ENCODE peak calls at places on chromosomes 16 and 17, in six cellular contexts. One of them, this sample, is unnamed.

GRCh38 chr17:54945246-54945645 is 23.2 kb downstream of the COX11 start:
- DNase-seq in GM12878: no peak
- DNase-seq in HepG2: no peak
- DNase-seq in HCT116: no peak
- DNase-seq in SK-N-SH: no peak
- DNase-seq in K562: no peak
- DNase-seq in this sample: no peak

GRCh38 chr17:231966-232807 is 50.7 kb upstream of the DOC2B start:
- DNase-seq in HCT116: no peak
- DNase-seq in K562: no peak
- DNase-seq in GM12878: no peak
- DNase-seq in HepG2: no peak
- DNase-seq in SK-N-SH: peak
- DNase-seq in this sample: no peak

GRCh38 chr16:50526249-50526648 is 21.9 kb upstream of the NKD1 start:
- DNase-seq in HCT116: no peak
- DNase-seq in GM12878: no peak
- DNase-seq in SK-N-SH: no peak
- DNase-seq in K562: no peak
- DNase-seq in HepG2: no peak
- DNase-seq in this sample: no peak

GRCh38 chr17:27612160-27612767 is 18.7 kb upstream of the LGALS9 start:
- DNase-seq in SK-N-SH: no peak
- DNase-seq in GM12878: no peak
- DNase-seq in K562: no peak
- DNase-seq in HCT116: no peak
- DNase-seq in HepG2: no peak
- DNase-seq in this sample: no peak

GRCh38 chr16:86740817-86741799 is 162.8 kb downstream of the FOXL1 start:
- DNase-seq in GM12878: no peak
- DNase-seq in HepG2: peak
- DNase-seq in K562: no peak
- DNase-seq in SK-N-SH: no peak
- DNase-seq in HCT116: no peak
- DNase-seq in this sample: peak

GRCh38 chr17:42782402-42783061 is 2.1 kb downstream of the WNK4 start:
- DNase-seq in HCT116: no peak
- DNase-seq in GM12878: no peak
- DNase-seq in HepG2: peak
- DNase-seq in K562: no peak
- DNase-seq in SK-N-SH: no peak
- DNase-seq in this sample: no peak

GRCh38 chr16:48232459-48233040 is 11.6 kb upstream of the LONP2 start:
- DNase-seq in HCT116: no peak
- DNase-seq in HepG2: no peak
- DNase-seq in SK-N-SH: no peak
- DNase-seq in GM12878: no peak
- DNase-seq in K562: no peak
- DNase-seq in this sample: no peak

GRCh38 chr16:64621616-64622015 is 500.2 kb downstream of the CDH11 start:
- DNase-seq in SK-N-SH: no peak
- DNase-seq in HCT116: no peak
- DNase-seq in K562: no peak
- DNase-seq in GM12878: no peak
- DNase-seq in HepG2: no peak
- DNase-seq in this sample: no peak

GRCh38 chr17:59277031-59277430 is 54.4 kb upstream of the YPEL2 start:
- DNase-seq in SK-N-SH: no peak
- DNase-seq in GM12878: peak
- DNase-seq in K562: no peak
- DNase-seq in HCT116: no peak
- DNase-seq in HepG2: no peak
- DNase-seq in this sample: no peak

GRCh38 chr17:48074322-48075054 is 26.3 kb downstream of the NFE2L1 start:
- DNase-seq in K562: peak
- DNase-seq in HepG2: peak
- DNase-seq in SK-N-SH: peak
- DNase-seq in HCT116: peak
- DNase-seq in GM12878: no peak
- DNase-seq in this sample: peak

GRCh38 chr17:66654341-66654740 is 180.6 kb upstream of the CACNG5 start:
- DNase-seq in SK-N-SH: no peak
- DNase-seq in HCT116: no peak
- DNase-seq in HepG2: no peak
- DNase-seq in GM12878: no peak
- DNase-seq in K562: no peak
- DNase-seq in this sample: no peak

GRCh38 chr17:80512233-80512632 is 32.4 kb upstream of the RPTOR start:
- DNase-seq in HepG2: no peak
- DNase-seq in K562: no peak
- DNase-seq in HCT116: no peak
- DNase-seq in SK-N-SH: no peak
- DNase-seq in GM12878: no peak
- DNase-seq in this sample: no peak

GRCh38 chr17:17055286-17056166 is 13.3 kb downstream of the MPRIP start:
- DNase-seq in GM12878: no peak
- DNase-seq in HCT116: no peak
- DNase-seq in SK-N-SH: no peak
- DNase-seq in HepG2: no peak
- DNase-seq in K562: no peak
- DNase-seq in this sample: no peak

GRCh38 chr17:6641374-6641818 is 536 bp downstream of the TXNDC17 start:
- DNase-seq in SK-N-SH: no peak
- DNase-seq in HCT116: no peak
- DNase-seq in HepG2: no peak
- DNase-seq in K562: peak
- DNase-seq in GM12878: no peak
- DNase-seq in this sample: no peak

GRCh38 chr17:76866774-76867577 is 1.2 kb upstream of the MGAT5B start:
- DNase-seq in GM12878: no peak
- DNase-seq in K562: no peak
- DNase-seq in HepG2: no peak
- DNase-seq in SK-N-SH: no peak
- DNase-seq in HCT116: no peak
- DNase-seq in this sample: no peak

GRCh38 chr16:72013389-72013788 is 4.8 kb downstream of the DHODH start:
- DNase-seq in HCT116: no peak
- DNase-seq in HepG2: no peak
- DNase-seq in K562: peak
- DNase-seq in SK-N-SH: no peak
- DNase-seq in GM12878: no peak
- DNase-seq in this sample: no peak

GRCh38 chr16:3857189-3858013 is 23.1 kb downstream of the CREBBP start:
- DNase-seq in HCT116: no peak
- DNase-seq in K562: no peak
- DNase-seq in HepG2: peak
- DNase-seq in SK-N-SH: no peak
- DNase-seq in GM12878: peak
- DNase-seq in this sample: no peak

GRCh38 chr16:84360170-84360569 is 8.2 kb upstream of the ATP2C2 start:
- DNase-seq in HepG2: no peak
- DNase-seq in SK-N-SH: no peak
- DNase-seq in HCT116: no peak
- DNase-seq in K562: no peak
- DNase-seq in GM12878: no peak
- DNase-seq in this sample: no peak

GRCh38 chr17:57697197-57697596 is 47.9 kb downstream of the CCDC182 start:
- DNase-seq in HepG2: no peak
- DNase-seq in K562: no peak
- DNase-seq in GM12878: no peak
- DNase-seq in SK-N-SH: no peak
- DNase-seq in HCT116: no peak
- DNase-seq in this sample: no peak

GRCh38 chr16:49027420-49027819 is 254.2 kb downstream of the CBLN1 start:
- DNase-seq in GM12878: no peak
- DNase-seq in K562: no peak
- DNase-seq in HepG2: no peak
- DNase-seq in SK-N-SH: no peak
- DNase-seq in HCT116: no peak
- DNase-seq in this sample: no peak

GRCh38 chr17:1573932-1574696 is 11.5 kb upstream of the PITPNA start:
- DNase-seq in HCT116: peak
- DNase-seq in K562: peak
- DNase-seq in SK-N-SH: peak
- DNase-seq in HepG2: peak
- DNase-seq in GM12878: no peak
- DNase-seq in this sample: peak

GRCh38 chr17:39903158-39903884 is 15.1 kb downstream of the GSDMB start:
- DNase-seq in HCT116: no peak
- DNase-seq in K562: peak
- DNase-seq in GM12878: no peak
- DNase-seq in SK-N-SH: no peak
- DNase-seq in HepG2: no peak
- DNase-seq in this sample: no peak

GRCh38 chr17:63826468-63827001 is 696 bp upstream of the PSMC5 start:
- DNase-seq in HCT116: no peak
- DNase-seq in GM12878: no peak
- DNase-seq in SK-N-SH: peak
- DNase-seq in HepG2: no peak
- DNase-seq in K562: peak
- DNase-seq in this sample: no peak

GRCh38 chr16:30977502-30977901 is 7.5 kb upstream of the HSD3B7 start:
- DNase-seq in SK-N-SH: peak
- DNase-seq in K562: peak
- DNase-seq in HepG2: no peak
- DNase-seq in HCT116: no peak
- DNase-seq in GM12878: no peak
- DNase-seq in this sample: no peak

GRCh38 chr17:19676901-19677300 is 28.4 kb downstream of the ALDH3A2 start:
- DNase-seq in K562: no peak
- DNase-seq in GM12878: no peak
- DNase-seq in SK-N-SH: no peak
- DNase-seq in HepG2: no peak
- DNase-seq in HCT116: no peak
- DNase-seq in this sample: no peak

GRCh38 chr16:88781140-88782077 is 3.6 kb downstream of the PIEZO1 start:
- DNase-seq in K562: peak
- DNase-seq in HepG2: no peak
- DNase-seq in HCT116: no peak
- DNase-seq in SK-N-SH: no peak
- DNase-seq in GM12878: no peak
- DNase-seq in this sample: no peak

GRCh38 chr16:55452996-55453395 is 26.0 kb upstream of the MMP2 start:
- DNase-seq in HepG2: no peak
- DNase-seq in GM12878: no peak
- DNase-seq in HCT116: no peak
- DNase-seq in K562: no peak
- DNase-seq in SK-N-SH: no peak
- DNase-seq in this sample: no peak
- TF ChIP-seq SIN3A in HepG2: no peak
- TF ChIP-seq SIN3A in GM12878: no peak
- TF ChIP-seq SIN3A in HCT116: no peak
- TF ChIP-seq SIN3A in K562: no peak
- TF ChIP-seq SIN3A in SK-N-SH: no peak
- TF ChIP-seq SIN3A in this sample: no peak

DNA sequence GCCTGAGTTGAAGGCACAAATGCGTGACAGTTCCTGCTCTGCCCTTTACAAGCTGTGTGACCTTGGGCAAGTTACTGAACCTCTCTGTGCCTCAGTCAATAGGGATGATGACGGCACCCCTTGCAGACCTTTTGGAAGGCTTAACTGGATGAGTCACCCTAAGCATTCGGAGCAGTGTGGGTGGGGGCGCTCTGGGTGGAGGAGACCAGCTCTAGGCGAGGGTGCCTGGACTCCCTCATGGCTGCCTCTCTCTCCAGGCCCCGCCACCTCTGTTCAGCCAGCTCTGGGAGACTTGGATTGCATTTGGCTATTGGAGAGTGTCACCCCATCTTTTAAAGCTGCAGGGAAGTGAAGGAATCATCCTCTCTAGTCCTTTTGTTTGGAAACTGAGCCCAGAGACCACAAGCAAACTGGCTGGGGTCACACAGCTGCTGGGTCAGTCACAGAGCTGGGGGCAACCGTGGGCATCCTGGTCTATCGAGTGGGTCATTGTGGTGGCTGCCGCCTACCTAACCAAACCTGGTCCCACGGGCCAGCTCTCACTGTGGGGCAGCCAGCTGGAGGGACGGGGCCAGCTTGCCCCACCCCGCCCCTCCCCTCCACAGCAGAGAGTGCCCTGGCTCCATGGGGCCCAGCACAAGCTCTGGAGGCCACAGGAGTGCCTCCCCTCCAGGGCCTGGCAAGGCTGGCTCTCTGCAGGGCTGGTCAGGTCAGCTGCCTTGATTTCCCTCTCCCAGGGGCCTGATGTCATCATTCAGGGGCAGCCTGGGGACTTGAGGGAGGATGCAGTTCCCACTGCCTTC is 20.2 kb upstream of the GSE1 start:
- DNase-seq in K562: peak
- DNase-seq in HCT116: no peak
- DNase-seq in HepG2: no peak
- DNase-seq in SK-N-SH: no peak
- DNase-seq in GM12878: no peak
- DNase-seq in this sample: no peak
- TF ChIP-seq REST in K562: no peak
- TF ChIP-seq REST in HCT116: no peak
- TF ChIP-seq REST in HepG2: no peak
- TF ChIP-seq REST in SK-N-SH: no peak
- TF ChIP-seq REST in GM12878: no peak
- TF ChIP-seq REST in this sample: no peak

GRCh38 chr16:79845734-79846135 is 245.2 kb upstream of the MAF start:
- DNase-seq in HCT116: no peak
- DNase-seq in K562: peak
- DNase-seq in SK-N-SH: no peak
- DNase-seq in HepG2: no peak
- DNase-seq in GM12878: no peak
- DNase-seq in this sample: no peak
- TF ChIP-seq SIN3A in HCT116: no peak
- TF ChIP-seq SIN3A in K562: no peak
- TF ChIP-seq SIN3A in SK-N-SH: no peak
- TF ChIP-seq SIN3A in HepG2: no peak
- TF ChIP-seq SIN3A in GM12878: no peak
- TF ChIP-seq SIN3A in this sample: no peak

DNA sequence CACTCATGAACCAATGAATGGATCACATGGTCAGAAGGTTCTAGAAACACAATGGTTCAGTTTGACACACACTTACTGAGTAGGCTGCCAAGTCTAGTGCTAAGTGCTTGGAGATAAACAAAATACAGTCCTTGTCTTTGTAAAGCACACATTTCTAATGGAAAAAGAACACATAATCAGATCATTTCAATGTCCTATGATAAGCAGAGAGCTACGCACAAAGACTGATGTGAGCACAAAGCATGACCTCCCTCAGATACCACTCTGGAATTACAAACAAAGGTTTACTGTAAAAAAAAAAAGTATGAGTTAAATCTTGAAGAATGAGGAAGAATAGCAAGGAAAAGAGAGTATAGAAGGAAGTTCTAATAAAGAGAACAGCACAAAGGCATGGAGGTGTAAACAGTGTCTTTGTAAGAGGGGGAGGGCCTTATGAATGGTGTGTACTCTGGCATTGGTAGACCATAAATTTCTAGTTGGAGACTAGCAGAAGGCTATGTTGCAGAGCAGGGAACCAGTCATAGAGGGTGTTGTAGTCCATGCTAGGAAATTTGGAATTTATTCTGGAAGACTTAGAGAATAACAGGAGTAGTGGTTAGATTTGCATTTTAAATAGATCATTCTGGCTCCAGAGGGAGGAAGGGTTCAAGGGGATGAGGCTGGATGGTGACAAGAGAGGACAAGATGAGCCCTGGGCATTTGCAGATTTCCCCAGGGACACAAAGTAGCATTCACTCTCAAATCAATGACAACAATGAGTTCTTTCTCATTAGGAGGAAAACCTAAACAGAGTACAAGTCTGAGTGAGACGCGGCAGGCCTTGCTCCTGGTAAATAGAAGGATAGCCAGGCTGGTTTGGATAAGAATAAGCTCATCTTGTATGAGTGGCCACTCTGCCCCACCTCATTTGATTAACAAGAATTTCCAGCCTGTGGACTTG is 468.0 kb downstream of the TOX3 start:
- DNase-seq in SK-N-SH: no peak
- DNase-seq in HCT116: no peak
- DNase-seq in GM12878: no peak
- DNase-seq in K562: no peak
- DNase-seq in HepG2: no peak
- DNase-seq in this sample: no peak
- TF ChIP-seq REST in SK-N-SH: no peak
- TF ChIP-seq REST in HCT116: no peak
- TF ChIP-seq REST in GM12878: no peak
- TF ChIP-seq REST in K562: no peak
- TF ChIP-seq REST in HepG2: no peak
- TF ChIP-seq REST in this sample: no peak

This sample was measured in Panc1.